ENCODE peak calls at places on chromosomes 3 and 15, in nine cellular contexts. W, C, Y, I, S, M, V, E and A are unnamed samples.

GRCh38 chr3:194711913-194712312 is 26.2 kb downstream of the FAM43A start:
- DNase-seq in E (peak), Y (no peak), S (peak), I (no peak), C (no peak), M (no peak), V (no peak), W (no peak), A (no peak)

GRCh38 chr3:165462616-165463334 is 266.6 kb upstream of the SLITRK3 start:
- DNase-seq in C (no peak), Y (no peak), I (no peak), V (no peak), M (no peak), W (no peak), S (no peak), E (no peak), A (no peak)

GRCh38 chr3:192745150-192745549 is 17.8 kb upstream of the FGF12 start:
- DNase-seq in Y (no peak), W (no peak), I (no peak), V (no peak), S (no peak), E (no peak), C (no peak), M (no peak), A (no peak)

GRCh38 chr3:133930341-133930933 is 34.8 kb upstream of the RAB6B start:
- DNase-seq in V (no peak), W (peak), Y (peak), I (peak), S (no peak), M (no peak), E (no peak), C (no peak), A (no peak)

GRCh38 chr3:172159962-172160538 is 120.7 kb downstream of the FNDC3B start:
- DNase-seq in E (peak), C (no peak), M (no peak), I (no peak), S (no peak), Y (no peak), V (no peak), W (no peak), A (no peak)

GRCh38 chr15:38535451-38536200 is 29.0 kb downstream of the RASGRP1 start:
- DNase-seq in E (no peak), Y (no peak), V (no peak), M (no peak), C (no peak), S (no peak), I (no peak), W (no peak), A (no peak)

GRCh38 chr3:56467108-56467507 is 1.2 kb downstream of the ERC2 start:
- DNase-seq in W (peak), I (peak), S (peak), Y (peak), V (peak), E (peak), C (no peak), M (peak), A (peak)

GRCh38 chr3:78050276-78051080 is 1010.6 kb downstream of the ROBO2 start:
- DNase-seq in S (no peak), I (no peak), M (no peak), V (no peak), Y (no peak), E (no peak), W (no peak), C (no peak), A (no peak)

GRCh38 chr3:100040846-100041245 is 73.5 kb downstream of the FILIP1L start:
- DNase-seq in W (no peak), E (no peak), S (no peak), M (no peak), C (no peak), I (no peak), Y (no peak), V (no peak), A (no peak)

GRCh38 chr15:42858999-42859789 is 61.4 kb downstream of the TTBK2 start:
- DNase-seq in C (no peak), M (no peak), V (no peak), E (no peak), Y (no peak), I (no peak), S (no peak), W (no peak), A (no peak)

GRCh38 chr15:84985158-84985557 is 3.5 kb downstream of the PDE8A start:
- DNase-seq in Y (no peak), I (no peak), V (no peak), E (no peak), M (no peak), W (no peak), C (no peak), S (no peak), A (no peak)

GRCh38 chr3:161415506-161416231 is 44.4 kb upstream of the SPTSSB start:
- DNase-seq in Y (no peak), W (no peak), E (peak), S (peak), M (no peak), C (no peak), V (no peak), I (no peak), A (no peak)

GRCh38 chr15:33679065-33679464 is 289.2 kb upstream of the CHRM5 start:
- DNase-seq in Y (no peak), M (no peak), C (no peak), I (no peak), S (no peak), E (no peak), W (no peak), V (no peak), A (no peak)

GRCh38 chr3:60298141-60298540 is 953.1 kb downstream of the FHIT start:
- DNase-seq in I (no peak), C (no peak), Y (no peak), E (no peak), M (no peak), V (no peak), W (no peak), S (no peak), A (no peak)

GRCh38 chr15:55003900-55004879 is 192.6 kb downstream of the RSL24D1 start:
- DNase-seq in C (no peak), S (no peak), M (no peak), V (no peak), W (no peak), E (no peak), Y (no peak), I (no peak), A (no peak)

GRCh38 chr3:73868688-73869315 is 244.1 kb upstream of the PDZRN3 start:
- DNase-seq in E (no peak), I (no peak), V (peak), Y (no peak), W (no peak), C (no peak), S (peak), M (no peak), A (peak)

GRCh38 chr3:157405457-157405856 is 31.2 kb upstream of the PTX3 start:
- DNase-seq in C (no peak), M (no peak), S (peak), W (no peak), I (no peak), V (no peak), Y (no peak), E (no peak), A (no peak)

GRCh38 chr15:48059786-48060185 is 61.0 kb upstream of the SLC24A5 start:
- DNase-seq in Y (no peak), S (no peak), V (no peak), I (peak), E (no peak), C (no peak), M (no peak), W (no peak), A (no peak)

GRCh38 chr15:80174017-80174746 is 21.4 kb downstream of the FAH start:
- DNase-seq in I (no peak), E (peak), Y (no peak), C (peak), S (no peak), M (no peak), V (no peak), W (no peak), A (no peak)

GRCh38 chr3:133573054-133573628 is 345 bp upstream of the CDV3 start:
- DNase-seq in V (peak), C (peak), W (peak), I (peak), Y (peak), M (peak), S (peak), E (peak), A (peak)

GRCh38 chr3:168847293-168847883 is 751.7 kb upstream of the GOLIM4 start:
- DNase-seq in Y (peak), E (no peak), M (peak), W (peak), I (no peak), C (no peak), S (peak), V (peak), A (no peak)

GRCh38 chr3:62252614-62253147 is 120.7 kb downstream of the FEZF2 start:
- DNase-seq in Y (no peak), I (no peak), C (no peak), E (no peak), S (peak), W (no peak), M (no peak), V (no peak), A (no peak)

GRCh38 chr3:143255725-143256124 is 136.2 kb downstream of the CHST2 start:
- DNase-seq in S (no peak), M (no peak), C (no peak), W (no peak), I (no peak), E (no peak), Y (no peak), V (no peak), A (no peak)

GRCh38 chr3:105805402-105805801 is 63.4 kb downstream of the CBLB start:
- DNase-seq in W (no peak), C (no peak), V (no peak), Y (no peak), I (no peak), E (no peak), M (no peak), S (no peak), A (no peak)

GRCh38 chr15:85592148-85592547 is 202.6 kb downstream of the KLHL25 start:
- DNase-seq in C (no peak), I (no peak), M (no peak), Y (no peak), S (peak), E (no peak), V (no peak), W (no peak), A (no peak)

GRCh38 chr15:74396146-74396438 is 28.6 kb upstream of the CYP11A1 start:
- DNase-seq in E (no peak), V (no peak), C (no peak), W (no peak), I (no peak), Y (no peak), M (no peak), S (no peak), A (no peak)

GRCh38 chr3:41267975-41268640 is 68.8 kb downstream of the CTNNB1 start:
- DNase-seq in W (no peak), V (no peak), I (no peak), Y (no peak), M (no peak), E (no peak), C (no peak), S (peak), A (no peak)

GRCh38 chr3:114293846-114294245 is at the start of gene TIGIT:
- DNase-seq in W (no peak), E (no peak), C (no peak), V (no peak), I (no peak), Y (no peak), M (no peak), S (no peak), A (no peak)

GRCh38 chr3:59212128-59212764 is 162.4 kb upstream of the CFAP20DC start:
- DNase-seq in W (peak), C (no peak), E (no peak), I (no peak), V (peak), Y (peak), S (peak), M (peak), A (no peak)

GRCh38 chr15:32766101-32766500 is 48.3 kb downstream of the GREM1 start:
- DNase-seq in M (no peak), Y (no peak), V (no peak), W (no peak), E (no peak), C (no peak), S (no peak), I (no peak), A (no peak)

GRCh38 chr3:52231502-52232278 is 6.2 kb upstream of the TLR9 start:
- DNase-seq in M (peak), V (peak), I (peak), E (no peak), Y (peak), C (no peak), W (peak), S (no peak), A (peak)

GRCh38 chr15:25435474-25436243 is 3.2 kb downstream of the UBE3A start:
- DNase-seq in M (no peak), I (no peak), V (no peak), Y (no peak), S (no peak), C (no peak), E (no peak), W (no peak), A (no peak)

GRCh38 chr3:186394566-186395217 is 32.7 kb upstream of the DGKG start:
- DNase-seq in I (no peak), M (no peak), Y (no peak), C (no peak), V (no peak), E (no peak), S (no peak), W (no peak), A (no peak)

GRCh38 chr3:36892457-36893136 is 52.3 kb downstream of the TRANK1 start:
- DNase-seq in W (no peak), E (no peak), I (no peak), V (no peak), Y (no peak), C (no peak), M (no peak), S (no peak), A (no peak)

GRCh38 chr15:90913398-90913944 is 10.4 kb downstream of the MAN2A2 start:
- DNase-seq in E (no peak), S (no peak), M (no peak), W (no peak), Y (no peak), I (no peak), V (no peak), C (no peak), A (no peak)

GRCh38 chr3:147864754-147865354 is 455.7 kb downstream of the ZIC1 start:
- DNase-seq in S (peak), C (no peak), M (no peak), E (no peak), Y (no peak), V (no peak), W (no peak), I (no peak), A (no peak)

GRCh38 chr15:83815506-83815905 is 161.6 kb downstream of the ADAMTSL3 start:
- DNase-seq in W (no peak), C (no peak), V (no peak), S (no peak), Y (no peak), E (no peak), M (no peak), I (no peak), A (no peak)

DNA sequence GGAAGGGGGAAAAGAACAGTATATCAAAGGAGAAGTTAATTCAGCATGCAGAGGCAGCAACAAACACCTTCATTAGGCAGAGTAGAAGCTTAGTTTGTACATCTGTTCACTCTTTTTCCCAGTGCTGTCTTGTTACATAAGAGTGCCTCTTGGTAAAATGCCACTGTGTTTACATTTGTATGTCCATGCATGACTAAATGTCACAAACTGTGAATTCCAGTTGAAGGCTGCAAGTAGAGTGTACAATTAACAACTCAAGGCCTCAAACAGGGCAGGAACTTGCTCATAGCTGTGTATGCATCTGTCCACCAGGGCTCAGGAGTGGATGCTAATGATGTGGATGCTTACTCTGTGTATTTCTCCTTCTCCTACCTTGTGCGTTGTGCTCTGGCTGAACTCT is 214.2 kb upstream of the TPM1 start:
- DNase-seq in Y (no peak), W (no peak), M (no peak), I (no peak), S (no peak), E (no peak), C (no peak), V (no peak), A (no peak)
- TF ChIP-seq CTCF in Y (no peak), W (no peak), M (no peak), I (no peak), S (no peak), E (no peak), C (no peak), V (no peak), A (no peak)

GRCh38 chr3:149975919-149976318 is 5.2 kb upstream of the PFN2 start:
- DNase-seq in V (no peak), E (no peak), W (peak), M (no peak), I (no peak), C (no peak), Y (peak), S (no peak), A (no peak)
- TF ChIP-seq CTCF in V (no peak), E (no peak), W (peak), M (peak), I (no peak), C (no peak), Y (peak), S (peak), A (no peak)

GRCh38 chr3:115359507-115359906 is 212.4 kb upstream of the ZBTB20 start:
- DNase-seq in M (peak), E (no peak), I (no peak), C (no peak), S (no peak), W (peak), V (no peak), Y (peak), A (no peak)
- TF ChIP-seq CTCF in M (no peak), E (no peak), I (no peak), C (no peak), S (no peak), W (no peak), V (no peak), Y (no peak), A (no peak)

GRCh38 chr3:13667330-13667729 is 118.4 kb downstream of the FBLN2 start:
- DNase-seq in C (no peak), I (no peak), V (no peak), S (no peak), W (no peak), E (no peak), M (no peak), Y (no peak), A (no peak)
- TF ChIP-seq CTCF in C (no peak), I (no peak), V (no peak), S (no peak), W (no peak), E (no peak), M (no peak), Y (no peak), A (no peak)

GRCh38 chr15:87981969-87982368 is 274.6 kb downstream of the NTRK3 start:
- DNase-seq in V (no peak), I (no peak), Y (no peak), E (no peak), W (no peak), S (no peak), C (no peak), M (no peak), A (no peak)
- TF ChIP-seq CTCF in V (no peak), I (no peak), Y (no peak), E (no peak), W (no peak), S (no peak), C (no peak), M (no peak), A (no peak)

GRCh38 chr15:62912808-62913207 is 129.7 kb upstream of the TPM1 start:
- DNase-seq in W (no peak), E (no peak), Y (no peak), V (no peak), M (no peak), I (no peak), S (no peak), C (no peak), A (no peak)
- TF ChIP-seq CTCF in W (no peak), E (no peak), Y (no peak), V (no peak), M (no peak), I (no peak), S (no peak), C (no peak), A (no peak)

DNA sequence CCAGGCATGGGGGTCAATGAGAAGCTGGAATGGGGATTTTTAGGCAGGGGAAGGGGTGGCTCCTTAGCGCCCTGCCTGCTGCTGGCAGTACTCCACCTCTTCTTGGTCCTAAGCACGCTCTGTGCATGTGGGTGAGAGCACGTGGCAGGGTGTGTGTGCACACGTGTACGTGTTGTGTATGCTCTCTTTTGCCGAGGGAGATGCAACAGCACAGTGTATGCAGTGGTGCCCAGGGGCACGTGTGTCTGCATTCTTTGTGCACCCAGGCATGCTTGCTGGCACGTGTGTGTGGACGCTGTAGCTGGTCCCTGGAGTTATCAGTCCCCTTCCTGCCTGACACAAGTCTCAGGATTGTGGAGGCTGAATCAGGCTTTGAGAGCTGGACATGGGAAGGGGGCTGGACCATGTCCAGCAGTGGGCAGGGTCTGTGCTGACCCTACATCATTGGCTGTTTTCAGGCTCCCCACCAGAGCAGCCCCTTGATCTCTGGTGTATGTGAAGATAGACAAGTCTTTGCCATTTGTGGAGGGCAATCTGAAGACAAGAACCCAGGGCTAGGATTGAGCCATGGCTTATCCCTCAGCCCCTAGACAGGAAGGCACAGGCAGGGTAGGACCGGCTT is 1.9 kb upstream of the CAMKV start:
- DNase-seq in I (no peak), V (no peak), M (no peak), W (no peak), Y (no peak), S (no peak), C (no peak), E (no peak), A (no peak)
- TF ChIP-seq CTCF in I (no peak), V (no peak), M (no peak), W (no peak), Y (no peak), S (no peak), C (no peak), E (no peak), A (no peak)